ENCODE peak calls at places on chromosomes 13 and 19, in four cellular contexts. P is HEK293T, W is K562, R is HepG2. F is an unnamed sample.

GRCh38 chr19:43755256-43755801 is 567 bp upstream of the SMG9 start:
- DNase-seq in P (peak), W (peak), R (no peak), F (peak)

GRCh38 chr13:110280231-110280813 is 26.6 kb downstream of the COL4A1 start:
- DNase-seq in P (no peak), W (no peak), R (no peak), F (no peak)

GRCh38 chr19:50669319-50670101 is 20.3 kb downstream of the C19orf81 start:
- DNase-seq in P (peak), W (peak), R (no peak), F (no peak)

GRCh38 chr19:49073514-49074378 is 1.2 kb upstream of the KCNA7 start:
- DNase-seq in P (peak), W (peak), R (peak), F (peak)

GRCh38 chr13:75739244-75739868 is 103.2 kb downstream of the LMO7 start:
- DNase-seq in P (no peak), W (no peak), R (no peak), F (no peak)

GRCh38 chr19:40165362-40165937 is 25.8 kb upstream of the MAP3K10 start:
- DNase-seq in P (peak), W (peak), R (peak), F (peak)

GRCh38 chr13:31444266-31444862 is 244.6 kb downstream of the B3GLCT start:
- DNase-seq in P (no peak), W (no peak), R (no peak), F (no peak)

GRCh38 chr19:12330340-12330739 is 3.1 kb downstream of the ZNF563 start:
- DNase-seq in P (no peak), W (no peak), R (peak), F (no peak)

GRCh38 chr19:1775951-1776605 is 22.8 kb downstream of the ONECUT3 start:
- DNase-seq in P (no peak), W (no peak), R (no peak), F (no peak)

GRCh38 chr19:39444598-39445257 is 654 bp upstream of the SUPT5H start:
- DNase-seq in P (no peak), W (no peak), R (no peak), F (no peak)

GRCh38 chr13:19634129-19634740 is 776 bp downstream of the MPHOSPH8 start:
- DNase-seq in P (no peak), W (no peak), R (peak), F (no peak)

GRCh38 chr13:20159646-20160345 is 1.1 kb downstream of the GJA3 start:
- DNase-seq in P (no peak), W (no peak), R (no peak), F (no peak)

GRCh38 chr19:17385878-17386611 is 8.0 kb downstream of the CCDC194 start:
- DNase-seq in P (peak), W (peak), R (peak), F (peak)

GRCh38 chr19:16326401-16327130 is 1.9 kb downstream of the KLF2 start:
- DNase-seq in P (no peak), W (no peak), R (no peak), F (peak)

GRCh38 chr19:9885077-9885552 is 50.0 kb downstream of the PIN1 start:
- DNase-seq in P (peak), W (no peak), R (no peak), F (no peak)

GRCh38 chr13:25466880-25467279 is 95.1 kb downstream of the ATP8A2 start:
- DNase-seq in P (no peak), W (no peak), R (peak), F (no peak)

GRCh38 chr13:73945871-73946270 is 188.3 kb downstream of the KLF12 start:
- DNase-seq in P (no peak), W (no peak), R (no peak), F (no peak)

GRCh38 chr19:2311093-2311492 is 3.1 kb upstream of the LINGO3 start:
- DNase-seq in P (no peak), W (no peak), R (no peak), F (no peak)

GRCh38 chr19:37468961-37469777 is at the start of gene ZNF570:
- DNase-seq in P (peak), W (peak), R (peak), F (peak)

GRCh38 chr13:40993119-40993518 is 26.0 kb downstream of the ELF1 start:
- DNase-seq in P (no peak), W (no peak), R (no peak), F (peak)

GRCh38 chr13:59103004-59103768 is 1060.5 kb downstream of the DIAPH3 start:
- DNase-seq in P (no peak), W (no peak), R (no peak), F (no peak)

GRCh38 chr13:94708031-94708571 is 4.2 kb downstream of the SOX21 start:
- DNase-seq in P (peak), W (no peak), R (no peak), F (peak)

GRCh38 chr19:53389591-53390377 is 5.2 kb upstream of the ZNF765 start:
- DNase-seq in P (no peak), W (peak), R (no peak), F (peak)

GRCh38 chr19:48858984-48859710 is 9.3 kb downstream of the PLEKHA4 start:
- DNase-seq in P (peak), W (peak), R (no peak), F (peak)

GRCh38 chr13:77521194-77521593 is 14.3 kb upstream of the SCEL start:
- DNase-seq in P (no peak), W (no peak), R (no peak), F (no peak)

GRCh38 chr13:82702513-82702912 is 1179.8 kb downstream of the SLITRK1 start:
- DNase-seq in P (no peak), W (no peak), R (no peak), F (no peak)

GRCh38 chr13:76764429-76764828 is 121.8 kb downstream of the KCTD12 start:
- DNase-seq in P (peak), W (no peak), R (no peak), F (no peak)

GRCh38 chr13:52361225-52361624 is 44.7 kb downstream of the THSD1 start:
- DNase-seq in P (no peak), W (no peak), R (no peak), F (no peak)

GRCh38 chr19:47243776-47244547 is 12.4 kb upstream of the CCDC9 start:
- DNase-seq in P (peak), W (peak), R (peak), F (peak)

GRCh38 chr19:39679056-39679790 is 23.5 kb downstream of the LGALS16 start:
- DNase-seq in P (no peak), W (no peak), R (no peak), F (no peak)

GRCh38 chr19:3095375-3096191 is 1.4 kb downstream of the GNA11 start:
- DNase-seq in P (peak), W (no peak), R (peak), F (peak)

GRCh38 chr19:23273022-23273593 is 22.9 kb upstream of the ZNF724 start:
- DNase-seq in P (no peak), W (no peak), R (no peak), F (no peak)

GRCh38 chr19:14577264-14577663 is 5.4 kb upstream of the NDUFB7 start:
- DNase-seq in P (no peak), W (no peak), R (no peak), F (no peak)

GRCh38 chr13:48222358-48223015 is 10.5 kb upstream of the ITM2B start:
- DNase-seq in P (no peak), W (no peak), R (no peak), F (no peak)

GRCh38 chr13:76527041-76527440 is 359.2 kb downstream of the KCTD12 start:
- DNase-seq in P (no peak), W (no peak), R (no peak), F (no peak)

GRCh38 chr19:996051-996838 is 4.0 kb upstream of the GRIN3B start:
- DNase-seq in P (peak), W (peak), R (no peak), F (peak)

GRCh38 chr13:88739192-88739591 is 1068.0 kb downstream of the SLITRK5 start:
- DNase-seq in P (no peak), W (no peak), R (no peak), F (no peak)

GRCh38 chr19:15911599-15912237 is 13.8 kb upstream of the CYP4F2 start:
- DNase-seq in P (peak), W (no peak), R (no peak), F (peak)

GRCh38 chr13:85724554-85725432 is 74.4 kb downstream of the SLITRK6 start:
- DNase-seq in P (no peak), W (no peak), R (no peak), F (no peak)

DNA sequence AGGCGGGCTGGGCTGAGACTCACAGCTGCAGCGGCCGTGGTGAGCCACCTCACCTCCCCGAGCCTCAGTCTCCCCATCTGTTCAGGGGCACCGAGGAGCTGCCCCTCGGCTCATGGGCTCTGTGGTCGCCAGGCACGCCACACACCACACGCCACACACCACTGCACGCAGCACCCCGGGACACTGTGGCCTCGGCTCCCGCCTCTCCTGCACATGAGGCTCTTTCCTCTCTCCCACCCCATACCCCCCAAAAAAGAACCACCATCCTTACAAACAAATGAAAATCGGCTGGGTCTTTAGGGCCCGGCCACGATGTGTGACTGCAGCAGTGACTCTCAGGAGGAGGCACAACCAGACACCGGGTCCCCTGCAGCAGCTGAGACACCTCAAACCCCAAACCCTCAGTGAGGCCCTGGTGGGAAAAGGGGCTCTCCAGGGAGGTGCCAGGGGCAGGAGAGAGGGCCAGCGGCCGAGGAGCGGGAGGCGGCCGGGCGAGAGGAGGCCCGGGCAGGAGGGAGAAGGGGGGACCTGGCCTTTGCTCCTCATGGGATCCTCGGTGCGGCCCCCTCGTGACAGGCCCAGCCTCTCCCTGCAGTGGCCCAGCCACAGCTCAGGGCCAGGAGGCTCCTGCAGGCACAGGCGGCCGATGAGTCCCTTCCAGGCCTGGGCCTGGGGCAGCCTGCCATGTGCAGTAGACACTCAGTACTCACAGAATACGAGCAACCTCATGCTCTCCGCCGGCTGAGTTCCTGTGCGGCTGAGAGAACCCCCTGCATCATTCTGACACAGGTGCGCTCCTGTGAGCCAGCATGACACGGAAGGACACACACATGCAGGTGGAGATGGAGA is 66.3 kb downstream of the RASA3 start:
- DNase-seq in P (no peak), W (no peak), R (no peak), F (no peak)
- TF ChIP-seq ELF4 in P (no peak), W (no peak), R (no peak), F (no peak)

DNA sequence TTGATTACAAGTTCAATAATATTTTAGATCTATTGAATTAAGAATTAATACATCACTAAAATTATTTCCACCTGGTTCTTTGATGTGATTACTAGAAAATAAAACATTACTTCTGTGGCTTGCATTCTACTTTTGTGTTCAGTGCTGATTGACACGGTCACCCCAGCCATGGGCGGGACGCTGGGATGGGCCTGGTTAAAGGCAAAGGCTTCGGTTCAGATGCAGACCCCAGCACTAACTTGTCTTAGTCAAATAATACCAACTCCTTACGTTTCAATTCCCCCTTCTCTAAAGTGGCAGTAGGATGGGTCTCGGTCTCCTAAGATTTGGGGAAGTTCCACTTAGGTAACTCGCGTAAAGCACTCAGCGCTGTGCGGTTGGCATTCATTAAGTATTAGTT is 144.9 kb downstream of the URI1 start:
- DNase-seq in P (no peak), W (no peak), R (no peak), F (no peak)
- TF ChIP-seq ELF4 in P (no peak), W (no peak), R (no peak), F (no peak)

GRCh38 chr19:29590278-29590677 is 15.8 kb upstream of the POP4 start:
- DNase-seq in P (no peak), W (no peak), R (no peak), F (no peak)
- TF ChIP-seq ELF4 in P (no peak), W (no peak), R (no peak), F (no peak)

GRCh38 chr13:98254541-98254940 is 77.5 kb upstream of the RNF113B start:
- DNase-seq in P (no peak), W (no peak), R (no peak), F (no peak)
- TF ChIP-seq ELF4 in P (no peak), W (no peak), R (no peak), F (no peak)

GRCh38 chr19:51703655-51704515 is 10.8 kb downstream of the SPACA6 start:
- DNase-seq in P (peak), W (peak), R (peak), F (peak)

GRCh38 chr19:51704601-51705000 is 11.5 kb downstream of the SPACA6 start:
- DNase-seq in P (no peak), W (no peak), R (no peak), F (no peak)

GRCh38 chr19:51701468-51702100 is 8.5 kb downstream of the SPACA6 start:
- DNase-seq in P (no peak), W (no peak), R (no peak), F (no peak)

GRCh38 chr19:51702754-51703654 is 9.9 kb downstream of the SPACA6 start:
- DNase-seq in P (no peak), W (no peak), R (no peak), F (peak)

DNA sequence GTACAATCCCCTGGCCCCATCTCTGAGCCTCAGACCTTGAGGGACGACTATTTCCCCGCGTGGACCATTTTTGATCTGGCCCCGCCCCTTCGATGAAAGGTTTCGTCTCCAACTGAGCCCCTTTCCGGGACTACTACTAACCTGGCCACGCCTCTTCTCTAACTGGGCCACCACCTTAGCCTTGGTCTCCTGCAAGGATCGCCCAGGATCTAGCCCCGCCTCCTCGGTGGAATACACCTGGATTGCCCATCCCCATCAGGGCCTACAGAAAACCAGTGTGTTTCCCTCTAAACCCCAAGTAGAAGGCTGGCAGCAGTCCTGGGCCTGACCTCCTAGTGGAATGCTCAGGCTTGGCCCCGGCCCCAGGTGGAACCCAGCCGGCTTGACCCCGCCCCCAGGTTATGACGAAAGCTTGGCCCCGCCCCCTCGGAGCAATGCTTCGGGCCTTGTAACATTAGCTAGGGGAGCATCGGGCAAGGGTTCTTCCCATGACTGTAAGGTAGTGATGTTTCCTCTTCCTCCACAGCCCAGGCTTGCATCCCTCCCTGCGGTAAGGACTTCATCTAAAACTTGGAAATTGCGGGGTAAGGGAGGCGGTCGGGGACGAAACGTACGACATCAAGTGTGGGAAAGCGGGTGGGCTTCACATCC is 9.1 kb downstream of the SPACA6 start:
- DNase-seq in P (peak), W (peak), R (no peak), F (peak)
- TF ChIP-seq ELF4 in P (no peak), W (no peak), R (no peak), F (no peak)

DNA sequence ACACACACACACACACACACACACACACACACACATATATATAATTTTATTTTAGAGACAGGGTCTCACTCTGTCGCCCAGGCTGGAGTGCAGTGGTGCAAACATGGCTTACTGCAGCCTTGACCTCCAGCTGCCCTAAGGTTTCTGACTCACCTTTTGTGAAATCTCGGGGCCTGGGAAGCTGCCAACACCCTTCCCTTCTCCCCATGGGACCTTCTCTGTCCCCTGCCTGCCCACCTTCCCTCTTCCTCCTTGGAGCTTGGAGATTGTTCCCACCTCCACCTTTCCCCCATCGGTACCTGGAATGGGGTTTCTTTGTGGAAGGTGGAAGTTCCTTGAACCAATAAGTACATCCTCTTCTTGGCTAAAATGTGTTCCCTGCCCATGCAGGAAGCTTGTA is 6.3 kb downstream of the ARRDC5 start:
- DNase-seq in P (no peak), W (no peak), R (no peak), F (no peak)
- TF ChIP-seq ELF4 in P (no peak), W (no peak), R (no peak), F (no peak)

GRCh38 chr13:28059214-28059613 is 41.2 kb downstream of the FLT3 start:
- DNase-seq in P (peak), W (peak), R (peak), F (peak)
- TF ChIP-seq ELF4 in P (no peak), W (no peak), R (no peak), F (no peak)

DNA sequence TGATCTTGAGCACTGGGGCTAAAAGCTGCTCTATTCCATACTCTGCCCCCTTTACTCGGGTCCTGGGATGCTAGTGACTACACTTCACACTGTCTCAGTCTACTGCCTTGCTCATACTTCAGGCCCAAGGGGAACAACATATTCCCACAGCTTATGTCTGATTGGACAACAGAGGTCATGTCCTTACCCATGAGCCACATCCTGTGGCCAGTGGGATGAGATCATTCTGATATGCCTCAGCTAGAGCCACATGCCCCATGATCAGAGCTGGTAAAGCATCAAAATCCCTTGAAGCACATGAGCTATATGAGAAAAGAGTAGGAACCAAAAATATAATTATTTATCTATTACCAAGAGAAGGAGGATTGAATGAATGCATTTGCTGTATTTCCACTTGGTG is 290.1 kb upstream of the TSHZ3 start:
- DNase-seq in P (no peak), W (no peak), R (no peak), F (no peak)
- TF ChIP-seq ELF4 in P (no peak), W (no peak), R (no peak), F (no peak)

GRCh38 chr19:31284621-31285020 is 64.6 kb downstream of the TSHZ3 start:
- DNase-seq in P (no peak), W (no peak), R (no peak), F (no peak)

GRCh38 chr19:31283701-31284100 is 65.5 kb downstream of the TSHZ3 start:
- DNase-seq in P (no peak), W (no peak), R (no peak), F (no peak)

GRCh38 chr19:31286491-31286890 is 62.7 kb downstream of the TSHZ3 start:
- DNase-seq in P (no peak), W (no peak), R (no peak), F (no peak)

GRCh38 chr19:31282346-31282745 is 66.9 kb downstream of the TSHZ3 start:
- DNase-seq in P (no peak), W (no peak), R (no peak), F (no peak)

GRCh38 chr19:31285744-31286143 is 63.5 kb downstream of the TSHZ3 start:
- DNase-seq in P (no peak), W (no peak), R (no peak), F (no peak)
- TF ChIP-seq ELF4 in P (no peak), W (no peak), R (no peak), F (no peak)

GRCh38 chr19:13410946-13411345 is 95.3 kb downstream of the CACNA1A start:
- DNase-seq in P (no peak), W (no peak), R (no peak), F (no peak)
- TF ChIP-seq ELF4 in P (peak), W (no peak), R (no peak), F (no peak)